ENCODE peak calls at places on chromosomes 13 and 19, in ten cellular contexts. E is activated naive CD8-positive, alpha-beta T cell treated with anti-CD3 and anti-CD28 coated beads, Interleukin-2, amount 50 U/mL, for 24 hours; D is Ammon's horn; L is iPS-NIHi11; V is T-helper 1 cell; O is stimulated activated CD4-positive, alpha-beta T cell treated with anti-CD3 and anti-CD28 coated beads, Interleukin-4, amount 100 ng/mL, for 24 hours; Y is GM06990; I is RCC 7860; R is HS-5; S is foreskin keratinocyte. Z is an unnamed sample.

GRCh38 chr19:55179570-55180484 is at the start of gene SYT5:
- DNase-seq in E (peak), D (no peak), L (peak), V (peak), O (peak), Y (peak), I (no peak), R (no peak), S (no peak), Z (peak)

GRCh38 chr19:501646-502045 is 5.4 kb downstream of the MADCAM1 start:
- DNase-seq in E (no peak), D (no peak), L (no peak), V (no peak), O (no peak), Y (no peak), I (no peak), R (no peak), S (no peak), Z (no peak)

GRCh38 chr13:46948338-46948737 is 51.5 kb upstream of the HTR2A start:
- DNase-seq in E (no peak), D (no peak), L (no peak), V (no peak), O (no peak), Y (no peak), I (no peak), R (no peak), S (peak), Z (no peak)

GRCh38 chr19:31146546-31147183 is 202.6 kb downstream of the TSHZ3 start:
- DNase-seq in E (no peak), D (no peak), L (no peak), V (no peak), O (no peak), Y (no peak), I (no peak), R (no peak), S (peak), Z (no peak)

GRCh38 chr13:21516806-21517205 is 57.7 kb upstream of the ZDHHC20 start:
- DNase-seq in E (no peak), D (no peak), L (no peak), V (no peak), O (no peak), Y (no peak), I (no peak), R (no peak), S (no peak), Z (no peak)

GRCh38 chr13:52345048-52345447 is 60.9 kb downstream of the THSD1 start:
- DNase-seq in E (no peak), D (no peak), L (no peak), V (no peak), O (no peak), Y (no peak), I (no peak), R (no peak), S (peak), Z (peak)

GRCh38 chr13:28027070-28027469 is 38.6 kb upstream of the URAD start:
- DNase-seq in E (no peak), D (no peak), L (no peak), V (no peak), O (no peak), Y (no peak), I (no peak), R (no peak), S (no peak), Z (no peak)

GRCh38 chr13:25868483-25868882 is 183.3 kb downstream of the SHISA2 start:
- DNase-seq in E (no peak), D (no peak), L (no peak), V (no peak), O (no peak), Y (no peak), I (no peak), R (no peak), S (no peak), Z (no peak)

GRCh38 chr19:30159636-30160035 is 212.5 kb upstream of the ZNF536 start:
- DNase-seq in E (no peak), D (no peak), L (no peak), V (no peak), O (no peak), Y (no peak), I (no peak), R (no peak), S (no peak), Z (no peak)

GRCh38 chr19:41309225-41310030 is 544 bp upstream of the CCDC97 start:
- DNase-seq in E (no peak), D (peak), L (no peak), V (no peak), O (no peak), Y (no peak), I (no peak), R (no peak), S (peak), Z (peak)

GRCh38 chr13:30607908-30608307 is 9.8 kb upstream of the USPL1 start:
- DNase-seq in E (peak), D (no peak), L (no peak), V (peak), O (peak), Y (peak), I (no peak), R (no peak), S (peak), Z (no peak)